ENCODE peak calls at places on chromosomes 2 and 18, in five cellular contexts. R, N, H, A and M are unnamed samples.

GRCh38 chr2:200786826-200787225 is 24.9 kb upstream of the BZW1 start:
- DNase-seq in A (peak; percentile 36), H (peak; percentile 89), N (no peak), R (no peak), M (peak; percentile 44)

GRCh38 chr2:195312662-195313061 is 344.4 kb upstream of the SLC39A10 start:
- DNase-seq in A (no peak), N (no peak), H (no peak), R (no peak), M (no peak)

GRCh38 chr2:240991378-240992263 is 6.8 kb upstream of the SNED1 start:
- DNase-seq in H (peak; percentile 93), N (peak; percentile 91), R (no peak), A (peak; percentile 80), M (peak; percentile 63)

GRCh38 chr2:96325038-96325883 is at the start of gene ITPRIPL1:
- DNase-seq in R (peak; percentile 58), H (no peak), N (peak; percentile 45), A (no peak), M (no peak)

GRCh38 chr2:237731663-237732062 is 66.9 kb upstream of the RBM44 start:
- DNase-seq in R (no peak), A (no peak), H (peak; percentile 54), N (peak; percentile 69), M (no peak)

GRCh38 chr18:498901-499300 is 1.6 kb downstream of the COLEC12 start:
- DNase-seq in R (no peak), A (no peak), H (no peak), N (no peak), M (no peak)

GRCh38 chr18:396251-396555 is 104.3 kb downstream of the COLEC12 start:
- DNase-seq in R (no peak), A (no peak), N (no peak), H (peak; percentile 17), M (no peak)

GRCh38 chr2:111122631-111123421 is 2.1 kb downstream of the BCL2L11 start:
- DNase-seq in R (peak; percentile 61), N (peak; percentile 69), H (peak; percentile 93), A (peak; percentile 20), M (peak; percentile 77)

GRCh38 chr18:23453657-23454011 is 547 bp downstream of the RIOK3 start:
- DNase-seq in N (peak; percentile 37), H (peak; percentile 48), A (peak; percentile 11), R (no peak), M (no peak)

GRCh38 chr18:73835656-73836055 is 312.0 kb downstream of the FBXO15 start:
- DNase-seq in A (no peak), N (no peak), H (no peak), R (no peak), M (no peak)

GRCh38 chr2:655626-656025 is 21.6 kb downstream of the TMEM18 start:
- DNase-seq in N (no peak), R (no peak), H (peak; percentile 38), A (no peak), M (no peak)

GRCh38 chr2:69848186-69848790 is 18.8 kb downstream of the GMCL1 start:
- DNase-seq in A (no peak), H (peak; percentile 2), N (no peak), R (no peak), M (no peak)

GRCh38 chr2:227164745-227165350 is 424 bp downstream of the COL4A3 start:
- DNase-seq in A (no peak), R (peak; percentile 12), H (no peak), N (peak; percentile 37), M (peak; percentile 29)

GRCh38 chr18:63161728-63162195 is 157.8 kb downstream of the BCL2 start:
- DNase-seq in R (no peak), N (peak; percentile 78), H (peak; percentile 92), A (peak; percentile 53), M (peak; percentile 67)

GRCh38 chr2:143083636-143084035 is 45.6 kb upstream of the ARHGAP15 start:
- DNase-seq in N (peak; percentile 65), A (peak; percentile 41), H (peak; percentile 68), R (no peak), M (no peak)

GRCh38 chr2:126831234-126832005 is 67.3 kb upstream of the TEX51 start:
- DNase-seq in A (no peak), R (no peak), N (no peak), H (peak; percentile 12), M (no peak)

GRCh38 chr18:63979409-63979908 is 9.6 kb downstream of the SERPINB8 start:
- DNase-seq in A (peak; percentile 17), H (peak; percentile 84), R (peak; percentile 39), N (peak; percentile 74), M (peak; percentile 62)

GRCh38 chr2:95297088-95297487 is at the start of gene KCNIP3:
- DNase-seq in R (no peak), N (no peak), A (no peak), H (peak; percentile 37), M (peak; percentile 38)

GRCh38 chr2:107349329-107349728 is 463.4 kb upstream of the ST6GAL2 start:
- DNase-seq in R (no peak), H (no peak), A (no peak), N (no peak), M (no peak)

GRCh38 chr18:5057348-5058012 is 139.6 kb downstream of the AKAIN1 start:
- DNase-seq in N (peak; percentile 42), A (no peak), H (peak; percentile 68), R (peak; percentile 54), M (peak; percentile 33)

GRCh38 chr18:23042133-23042532 is 93.2 kb upstream of the CABLES1 start:
- DNase-seq in R (no peak), N (no peak), A (no peak), H (no peak), M (no peak)

GRCh38 chr2:174597347-174598047 is at the start of gene WIPF1:
- DNase-seq in N (no peak), H (peak; percentile 79), R (no peak), A (no peak), M (peak; percentile 53)

GRCh38 chr2:85215074-85216050 is 82.2 kb downstream of the TCF7L1 start:
- DNase-seq in R (no peak), H (peak; percentile 78), N (no peak), A (peak; percentile 80), M (no peak)

GRCh38 chr2:144460981-144461766 is 58.7 kb downstream of the ZEB2 start:
- DNase-seq in N (no peak), H (peak; percentile 89), A (no peak), R (peak; percentile 76), M (peak; percentile 47)

GRCh38 chr18:49398331-49398730 is 62.1 kb downstream of the DYM start:
- DNase-seq in N (peak; percentile 15), R (no peak), A (no peak), H (no peak), M (no peak)

GRCh38 chr2:191758420-191759199 is 80.7 kb downstream of the NABP1 start:
- DNase-seq in N (peak; percentile 94), R (peak; percentile 73), A (no peak), H (peak; percentile 45), M (peak; percentile 42)

GRCh38 chr2:33366473-33366872 is 110.0 kb upstream of the RASGRP3 start:
- DNase-seq in A (no peak), N (no peak), H (peak; percentile 38), R (no peak), M (no peak)

GRCh38 chr2:39938035-39938835 is 159.2 kb upstream of the THUMPD2 start:
- DNase-seq in R (no peak), A (peak; percentile 95), H (no peak), N (no peak), M (no peak)

GRCh38 chr2:187862715-187863114 is 308.5 kb upstream of the TFPI start:
- DNase-seq in A (no peak), R (no peak), H (no peak), N (no peak), M (no peak)

GRCh38 chr2:111634050-111634784 is 249.8 kb downstream of the ANAPC1 start:
- DNase-seq in H (peak; percentile 37), A (no peak), R (no peak), N (no peak), M (no peak)

GRCh38 chr2:12613137-12613912 is 103.4 kb upstream of the TRIB2 start:
- DNase-seq in R (no peak), H (no peak), A (no peak), N (no peak), M (no peak)